ENCODE peak calls at places on chromosomes 2 and 18, in six cellular contexts. One of them, this sample, is unnamed.

GRCh38 chr18:21820035-21820810 is 79.6 kb downstream of the MIB1 start:
- DNase-seq in brain microvascular endothelial cell: no peak
- DNase-seq in astrocyte of the cerebellum: peak; percentile 18
- DNase-seq in PC-3: peak; percentile 28
- DNase-seq in uterus: no peak
- DNase-seq in lung: no peak
- DNase-seq in this sample: no peak

GRCh38 chr2:178345951-178346350 is 105.0 kb downstream of the PRKRA start:
- DNase-seq in brain microvascular endothelial cell: no peak
- DNase-seq in astrocyte of the cerebellum: no peak
- DNase-seq in PC-3: no peak
- DNase-seq in uterus: no peak
- DNase-seq in lung: no peak
- DNase-seq in this sample: no peak

GRCh38 chr2:145095641-145096435 is 575.9 kb upstream of the ZEB2 start:
- DNase-seq in brain microvascular endothelial cell: peak; percentile 39
- DNase-seq in astrocyte of the cerebellum: no peak
- DNase-seq in PC-3: peak; percentile 50
- DNase-seq in uterus: no peak
- DNase-seq in lung: no peak
- DNase-seq in this sample: no peak

GRCh38 chr2:222670191-222671038 is 1.0 kb upstream of the MOGAT1 start:
- DNase-seq in brain microvascular endothelial cell: no peak
- DNase-seq in astrocyte of the cerebellum: no peak
- DNase-seq in PC-3: no peak
- DNase-seq in uterus: no peak
- DNase-seq in lung: no peak
- DNase-seq in this sample: no peak

GRCh38 chr2:56473524-56473923 is 289.7 kb downstream of the CCDC85A start:
- DNase-seq in brain microvascular endothelial cell: no peak
- DNase-seq in astrocyte of the cerebellum: no peak
- DNase-seq in PC-3: no peak
- DNase-seq in uterus: no peak
- DNase-seq in lung: no peak
- DNase-seq in this sample: no peak

GRCh38 chr2:82837588-82838304 is 1621.3 kb downstream of the SUCLG1 start:
- DNase-seq in brain microvascular endothelial cell: peak; percentile 93
- DNase-seq in astrocyte of the cerebellum: peak; percentile 73
- DNase-seq in PC-3: peak; percentile 86
- DNase-seq in uterus: no peak
- DNase-seq in lung: no peak
- DNase-seq in this sample: no peak

GRCh38 chr18:79506191-79507075 is 110.7 kb downstream of the NFATC1 start:
- DNase-seq in brain microvascular endothelial cell: no peak
- DNase-seq in astrocyte of the cerebellum: no peak
- DNase-seq in PC-3: no peak
- DNase-seq in uterus: peak; percentile 63
- DNase-seq in lung: no peak
- DNase-seq in this sample: no peak

GRCh38 chr2:26772064-26773001 is 8.2 kb downstream of the SLC35F6 start:
- DNase-seq in brain microvascular endothelial cell: peak; percentile 23
- DNase-seq in astrocyte of the cerebellum: no peak
- DNase-seq in PC-3: peak; percentile 41
- DNase-seq in uterus: peak; percentile 89
- DNase-seq in lung: peak; percentile 89
- DNase-seq in this sample: peak; percentile 99

GRCh38 chr2:203751886-203752285 is 45.4 kb downstream of the CD28 start:
- DNase-seq in brain microvascular endothelial cell: no peak
- DNase-seq in astrocyte of the cerebellum: no peak
- DNase-seq in PC-3: no peak
- DNase-seq in uterus: no peak
- DNase-seq in lung: no peak
- DNase-seq in this sample: no peak

GRCh38 chr18:73948497-73948896 is 199.1 kb downstream of the FBXO15 start:
- DNase-seq in brain microvascular endothelial cell: peak; percentile 50
- DNase-seq in astrocyte of the cerebellum: peak; percentile 9
- DNase-seq in PC-3: no peak
- DNase-seq in uterus: no peak
- DNase-seq in lung: no peak
- DNase-seq in this sample: no peak

GRCh38 chr18:79788096-79789085 is 9.3 kb upstream of the KCNG2 start:
- DNase-seq in brain microvascular endothelial cell: no peak
- DNase-seq in astrocyte of the cerebellum: no peak
- DNase-seq in PC-3: no peak
- DNase-seq in uterus: no peak
- DNase-seq in lung: no peak
- DNase-seq in this sample: no peak

GRCh38 chr2:197502201-197502600 is 2.0 kb downstream of the HSPE1 start:
- DNase-seq in brain microvascular endothelial cell: no peak
- DNase-seq in astrocyte of the cerebellum: no peak
- DNase-seq in PC-3: no peak
- DNase-seq in uterus: no peak
- DNase-seq in lung: no peak
- DNase-seq in this sample: peak; percentile 86

GRCh38 chr2:205996156-205996555 is 89.8 kb downstream of the INO80D start:
- DNase-seq in brain microvascular endothelial cell: no peak
- DNase-seq in astrocyte of the cerebellum: no peak
- DNase-seq in PC-3: no peak
- DNase-seq in uterus: no peak
- DNase-seq in lung: no peak
- DNase-seq in this sample: no peak

GRCh38 chr18:76721207-76721996 is 101.0 kb upstream of the ZNF236 start:
- DNase-seq in brain microvascular endothelial cell: no peak
- DNase-seq in astrocyte of the cerebellum: no peak
- DNase-seq in PC-3: no peak
- DNase-seq in uterus: no peak
- DNase-seq in lung: no peak
- DNase-seq in this sample: no peak

GRCh38 chr2:60414731-60415130 is 138.7 kb downstream of the BCL11A start:
- DNase-seq in brain microvascular endothelial cell: peak; percentile 86
- DNase-seq in astrocyte of the cerebellum: no peak
- DNase-seq in PC-3: peak; percentile 80
- DNase-seq in uterus: no peak
- DNase-seq in lung: no peak
- DNase-seq in this sample: no peak

GRCh38 chr2:55672630-55673029 is 21.0 kb downstream of the PNPT1 start:
- DNase-seq in brain microvascular endothelial cell: no peak
- DNase-seq in astrocyte of the cerebellum: no peak
- DNase-seq in PC-3: no peak
- DNase-seq in uterus: no peak
- DNase-seq in lung: no peak
- DNase-seq in this sample: no peak

GRCh38 chr2:216243026-216243425 is 129.3 kb downstream of the MARCHF4 start:
- DNase-seq in brain microvascular endothelial cell: no peak
- DNase-seq in astrocyte of the cerebellum: no peak
- DNase-seq in PC-3: no peak
- DNase-seq in uterus: no peak
- DNase-seq in lung: no peak
- DNase-seq in this sample: no peak

GRCh38 chr2:43041167-43041566 is 185.2 kb downstream of the ZFP36L2 start:
- DNase-seq in brain microvascular endothelial cell: no peak
- DNase-seq in astrocyte of the cerebellum: no peak
- DNase-seq in PC-3: peak; percentile 69
- DNase-seq in uterus: peak; percentile 31
- DNase-seq in lung: no peak
- DNase-seq in this sample: no peak

GRCh38 chr2:101325425-101325824 is 16.9 kb upstream of the RNF149 start:
- DNase-seq in brain microvascular endothelial cell: no peak
- DNase-seq in astrocyte of the cerebellum: no peak
- DNase-seq in PC-3: no peak
- DNase-seq in uterus: no peak
- DNase-seq in lung: no peak
- DNase-seq in this sample: no peak

GRCh38 chr2:9629222-9630000 is 1.4 kb downstream of the YWHAQ start:
- DNase-seq in brain microvascular endothelial cell: no peak
- DNase-seq in astrocyte of the cerebellum: no peak
- DNase-seq in PC-3: peak; percentile 51
- DNase-seq in uterus: no peak
- DNase-seq in lung: no peak
- DNase-seq in this sample: no peak

GRCh38 chr2:9630001-9630749 is 622 bp downstream of the YWHAQ start:
- DNase-seq in brain microvascular endothelial cell: peak; percentile 35
- DNase-seq in astrocyte of the cerebellum: no peak
- DNase-seq in PC-3: peak; percentile 58
- DNase-seq in uterus: peak; percentile 72
- DNase-seq in lung: peak; percentile 70
- DNase-seq in this sample: no peak

GRCh38 chr2:9630750-9631483 is at the start of gene YWHAQ:
- DNase-seq in brain microvascular endothelial cell: peak; percentile 99
- DNase-seq in astrocyte of the cerebellum: peak; percentile 97
- DNase-seq in PC-3: peak; percentile 98
- DNase-seq in uterus: peak; percentile 99
- DNase-seq in lung: peak; percentile 98
- DNase-seq in this sample: peak; percentile 89

GRCh38 chr2:9631976-9632700 is 1.3 kb upstream of the YWHAQ start:
- DNase-seq in brain microvascular endothelial cell: no peak
- DNase-seq in astrocyte of the cerebellum: no peak
- DNase-seq in PC-3: no peak
- DNase-seq in uterus: no peak
- DNase-seq in lung: no peak
- DNase-seq in this sample: no peak

DNA sequence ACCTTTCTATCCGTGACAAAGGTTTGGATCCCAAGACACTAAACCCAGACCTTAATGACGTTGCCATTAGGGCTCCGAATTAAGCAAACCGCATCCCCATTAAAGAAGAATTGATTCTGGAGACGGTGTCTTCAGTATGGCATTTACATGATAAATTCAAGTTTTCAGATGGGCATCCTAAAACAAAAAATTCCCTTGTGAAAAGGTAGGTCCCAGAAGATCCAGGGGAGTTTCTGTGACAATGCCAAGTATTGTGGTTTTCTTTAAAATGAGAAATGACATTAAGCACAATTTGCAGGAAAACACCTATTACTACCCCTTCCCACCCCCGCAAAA is 655 bp upstream of the YWHAQ start:
- DNase-seq in brain microvascular endothelial cell: no peak
- DNase-seq in astrocyte of the cerebellum: no peak
- DNase-seq in PC-3: no peak
- DNase-seq in uterus: no peak
- DNase-seq in lung: no peak
- DNase-seq in this sample: no peak
- H3K4me3 ChIP-seq in brain microvascular endothelial cell: peak overlapping the region; percentile 57
- H3K4me3 ChIP-seq in astrocyte of the cerebellum: peak overlapping the region; percentile 58
- H3K4me3 ChIP-seq in PC-3: peak overlapping the region; percentile 89
- H3K4me3 ChIP-seq in uterus: peak overlapping the region; percentile 92
- H3K4me3 ChIP-seq in lung: no peak overlapping the region
- H3K4me3 ChIP-seq in this sample: peak overlapping the region; percentile 74

DNA sequence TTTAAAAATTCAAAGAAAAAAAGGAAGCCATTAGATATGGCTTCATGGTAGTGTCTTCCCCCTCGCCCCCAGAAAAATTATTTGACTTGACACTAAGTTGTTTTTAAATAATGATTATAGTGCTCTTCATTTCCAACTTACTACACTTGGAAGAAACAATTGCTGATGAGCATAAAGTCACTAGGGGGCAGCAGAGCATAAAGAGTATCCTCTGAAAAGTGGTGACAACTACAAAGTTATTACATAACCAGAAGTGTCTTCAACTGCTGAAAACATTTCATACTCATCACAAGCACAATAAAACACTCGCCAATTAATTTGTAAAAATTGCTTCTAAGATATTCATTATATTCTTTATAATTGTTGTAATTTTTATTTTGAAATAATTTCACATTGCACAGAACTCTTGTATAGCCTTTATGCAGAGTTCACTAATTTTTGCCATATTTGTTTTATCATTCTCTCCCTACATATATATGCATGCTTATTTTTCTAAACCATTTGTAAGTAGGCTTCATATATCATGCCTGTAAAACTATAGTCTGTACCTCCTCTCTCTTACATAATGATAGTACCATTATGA is 54.9 kb downstream of the EXOC6B start:
- DNase-seq in brain microvascular endothelial cell: peak; percentile 79
- DNase-seq in astrocyte of the cerebellum: peak; percentile 71
- DNase-seq in PC-3: peak; percentile 92
- DNase-seq in uterus: peak; percentile 21
- DNase-seq in lung: peak; percentile 68
- DNase-seq in this sample: no peak
- TF ChIP-seq CTCF in brain microvascular endothelial cell: peak; percentile 66
- TF ChIP-seq CTCF in astrocyte of the cerebellum: peak; percentile 65
- TF ChIP-seq CTCF in PC-3: peak; percentile 89
- TF ChIP-seq CTCF in uterus: peak; percentile 80
- TF ChIP-seq CTCF in lung: peak; percentile 81
- TF ChIP-seq CTCF in this sample: peak; percentile 57

DNA sequence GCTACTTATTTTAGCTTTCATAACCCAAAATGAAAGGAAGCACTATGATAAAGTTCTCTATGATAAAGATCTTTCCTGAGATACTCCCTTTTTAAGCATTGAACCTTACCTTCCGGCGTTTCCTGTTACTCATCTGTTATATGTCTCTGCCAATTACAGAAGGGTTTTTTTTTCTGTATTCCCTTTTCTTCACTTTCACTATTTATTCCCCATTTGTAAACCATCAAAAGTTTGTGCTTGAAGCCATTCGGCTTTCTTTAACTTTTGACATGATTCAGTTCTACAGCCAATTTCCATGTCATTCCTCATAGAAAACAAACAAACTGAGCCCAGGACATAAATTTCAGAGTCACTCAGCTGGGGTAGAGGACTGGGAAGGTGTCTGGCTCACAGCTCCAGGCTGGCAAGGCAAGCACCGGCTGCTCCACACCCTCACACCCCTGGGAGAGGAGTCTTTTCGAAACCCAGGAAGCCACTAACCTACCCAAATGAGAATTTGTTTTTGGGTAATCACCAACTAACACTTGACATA is 429.4 kb upstream of the TRIB2 start:
- DNase-seq in brain microvascular endothelial cell: no peak
- DNase-seq in astrocyte of the cerebellum: no peak
- DNase-seq in PC-3: peak; percentile 92
- DNase-seq in uterus: no peak
- DNase-seq in lung: no peak
- DNase-seq in this sample: no peak
- H3K4me3 ChIP-seq in brain microvascular endothelial cell: no peak overlapping the region
- H3K4me3 ChIP-seq in astrocyte of the cerebellum: no peak overlapping the region
- H3K4me3 ChIP-seq in PC-3: peak overlapping the region; percentile 23
- H3K4me3 ChIP-seq in uterus: no peak overlapping the region
- H3K4me3 ChIP-seq in lung: no peak overlapping the region
- H3K4me3 ChIP-seq in this sample: no peak overlapping the region

GRCh38 chr2:23360571-23361125 is 24.3 kb upstream of the KLHL29 start:
- DNase-seq in brain microvascular endothelial cell: no peak
- DNase-seq in astrocyte of the cerebellum: no peak
- DNase-seq in PC-3: no peak
- DNase-seq in uterus: no peak
- DNase-seq in lung: no peak
- DNase-seq in this sample: no peak
- TF ChIP-seq CTCF in brain microvascular endothelial cell: no peak
- TF ChIP-seq CTCF in astrocyte of the cerebellum: no peak
- TF ChIP-seq CTCF in PC-3: no peak
- TF ChIP-seq CTCF in uterus: no peak
- TF ChIP-seq CTCF in lung: no peak
- TF ChIP-seq CTCF in this sample: no peak

This sample was measured in LNCaP clone FGC.